ENCODE peak calls at places on chromosomes 1 and 21, in nine cellular contexts. One of them, this sample, is unnamed.

GRCh38 chr1:117636637-117637425 is 31.0 kb downstream of the TENT5C start:
- DNase-seq in fibroblast of pulmonary artery: no peak
- DNase-seq in astrocyte of the spinal cord: no peak
- DNase-seq in lower leg skin: no peak
- DNase-seq in tibial nerve: no peak
- DNase-seq in Peyer's patch: peak
- DNase-seq in fibroblast of mammary gland: no peak
- DNase-seq in lung: no peak
- DNase-seq in colonic mucosa: no peak
- DNase-seq in this sample: no peak

GRCh38 chr1:110003747-110004428 is 19.3 kb downstream of the AHCYL1 start:
- DNase-seq in fibroblast of mammary gland: peak
- DNase-seq in tibial nerve: peak
- DNase-seq in lung: peak
- DNase-seq in Peyer's patch: peak
- DNase-seq in fibroblast of pulmonary artery: peak
- DNase-seq in lower leg skin: peak
- DNase-seq in astrocyte of the spinal cord: peak
- DNase-seq in colonic mucosa: peak
- DNase-seq in this sample: peak

GRCh38 chr1:30101477-30102227 is 621.7 kb downstream of the MATN1 start:
- DNase-seq in fibroblast of pulmonary artery: no peak
- DNase-seq in colonic mucosa: peak
- DNase-seq in fibroblast of mammary gland: no peak
- DNase-seq in lower leg skin: no peak
- DNase-seq in tibial nerve: no peak
- DNase-seq in lung: no peak
- DNase-seq in Peyer's patch: no peak
- DNase-seq in astrocyte of the spinal cord: no peak
- DNase-seq in this sample: no peak

GRCh38 chr1:40774266-40774998 is 9.2 kb upstream of the KCNQ4 start:
- DNase-seq in lung: peak
- DNase-seq in astrocyte of the spinal cord: peak
- DNase-seq in tibial nerve: no peak
- DNase-seq in Peyer's patch: peak
- DNase-seq in fibroblast of pulmonary artery: peak
- DNase-seq in fibroblast of mammary gland: peak
- DNase-seq in colonic mucosa: peak
- DNase-seq in lower leg skin: no peak
- DNase-seq in this sample: no peak

GRCh38 chr1:14715266-14715665 is 116.8 kb downstream of the KAZN start:
- DNase-seq in astrocyte of the spinal cord: no peak
- DNase-seq in tibial nerve: no peak
- DNase-seq in fibroblast of pulmonary artery: no peak
- DNase-seq in Peyer's patch: no peak
- DNase-seq in lung: no peak
- DNase-seq in fibroblast of mammary gland: no peak
- DNase-seq in colonic mucosa: no peak
- DNase-seq in lower leg skin: no peak
- DNase-seq in this sample: no peak

GRCh38 chr1:21665711-21666571 is 3.2 kb downstream of the RAP1GAP start:
- DNase-seq in fibroblast of pulmonary artery: no peak
- DNase-seq in colonic mucosa: no peak
- DNase-seq in lower leg skin: no peak
- DNase-seq in Peyer's patch: no peak
- DNase-seq in lung: no peak
- DNase-seq in fibroblast of mammary gland: peak
- DNase-seq in astrocyte of the spinal cord: no peak
- DNase-seq in tibial nerve: no peak
- DNase-seq in this sample: no peak

GRCh38 chr1:37475380-37476086 is 1.2 kb downstream of the ZC3H12A start:
- DNase-seq in lung: no peak
- DNase-seq in astrocyte of the spinal cord: no peak
- DNase-seq in Peyer's patch: no peak
- DNase-seq in fibroblast of mammary gland: no peak
- DNase-seq in fibroblast of pulmonary artery: no peak
- DNase-seq in lower leg skin: no peak
- DNase-seq in colonic mucosa: no peak
- DNase-seq in tibial nerve: no peak
- DNase-seq in this sample: no peak

GRCh38 chr1:39713557-39713956 is 22.3 kb upstream of the HPCAL4 start:
- DNase-seq in colonic mucosa: no peak
- DNase-seq in lung: no peak
- DNase-seq in lower leg skin: no peak
- DNase-seq in fibroblast of pulmonary artery: no peak
- DNase-seq in Peyer's patch: no peak
- DNase-seq in fibroblast of mammary gland: no peak
- DNase-seq in astrocyte of the spinal cord: no peak
- DNase-seq in tibial nerve: no peak
- DNase-seq in this sample: no peak

GRCh38 chr1:38210612-38211177 is 164.1 kb upstream of the POU3F1 start:
- DNase-seq in lung: no peak
- DNase-seq in Peyer's patch: no peak
- DNase-seq in astrocyte of the spinal cord: no peak
- DNase-seq in fibroblast of mammary gland: no peak
- DNase-seq in fibroblast of pulmonary artery: no peak
- DNase-seq in tibial nerve: no peak
- DNase-seq in lower leg skin: no peak
- DNase-seq in colonic mucosa: no peak
- DNase-seq in this sample: no peak

GRCh38 chr1:232047473-232047872 is 420.9 kb downstream of the DISC1 start:
- DNase-seq in Peyer's patch: no peak
- DNase-seq in lower leg skin: no peak
- DNase-seq in astrocyte of the spinal cord: no peak
- DNase-seq in colonic mucosa: no peak
- DNase-seq in lung: no peak
- DNase-seq in tibial nerve: no peak
- DNase-seq in fibroblast of mammary gland: no peak
- DNase-seq in fibroblast of pulmonary artery: no peak
- DNase-seq in this sample: no peak

GRCh38 chr1:109805486-109806180 is 41.9 kb upstream of the EPS8L3 start:
- DNase-seq in lung: no peak
- DNase-seq in lower leg skin: no peak
- DNase-seq in astrocyte of the spinal cord: peak
- DNase-seq in fibroblast of pulmonary artery: no peak
- DNase-seq in Peyer's patch: no peak
- DNase-seq in tibial nerve: no peak
- DNase-seq in colonic mucosa: no peak
- DNase-seq in fibroblast of mammary gland: no peak
- DNase-seq in this sample: no peak

GRCh38 chr1:54574158-54574778 is 26.2 kb downstream of the ACOT11 start:
- DNase-seq in fibroblast of mammary gland: no peak
- DNase-seq in tibial nerve: no peak
- DNase-seq in fibroblast of pulmonary artery: no peak
- DNase-seq in Peyer's patch: no peak
- DNase-seq in astrocyte of the spinal cord: no peak
- DNase-seq in lower leg skin: no peak
- DNase-seq in lung: no peak
- DNase-seq in colonic mucosa: no peak
- DNase-seq in this sample: no peak

GRCh38 chr1:38000529-38001453 is 4.5 kb downstream of the FHL3 start:
- DNase-seq in fibroblast of mammary gland: peak
- DNase-seq in Peyer's patch: no peak
- DNase-seq in astrocyte of the spinal cord: peak
- DNase-seq in colonic mucosa: no peak
- DNase-seq in lower leg skin: no peak
- DNase-seq in tibial nerve: no peak
- DNase-seq in fibroblast of pulmonary artery: peak
- DNase-seq in lung: no peak
- DNase-seq in this sample: no peak

GRCh38 chr1:100928128-100928527 is 32.2 kb downstream of the SLC30A7 start:
- DNase-seq in colonic mucosa: no peak
- DNase-seq in tibial nerve: no peak
- DNase-seq in lower leg skin: no peak
- DNase-seq in astrocyte of the spinal cord: no peak
- DNase-seq in Peyer's patch: no peak
- DNase-seq in lung: no peak
- DNase-seq in fibroblast of mammary gland: peak
- DNase-seq in fibroblast of pulmonary artery: peak
- DNase-seq in this sample: no peak

GRCh38 chr1:39165488-39165887 is 39.0 kb upstream of the MACF1 start:
- DNase-seq in lower leg skin: no peak
- DNase-seq in lung: no peak
- DNase-seq in fibroblast of pulmonary artery: no peak
- DNase-seq in astrocyte of the spinal cord: no peak
- DNase-seq in colonic mucosa: no peak
- DNase-seq in fibroblast of mammary gland: no peak
- DNase-seq in tibial nerve: no peak
- DNase-seq in Peyer's patch: no peak
- DNase-seq in this sample: no peak

GRCh38 chr1:115280073-115280472 is 58.0 kb downstream of the NGF start:
- DNase-seq in tibial nerve: no peak
- DNase-seq in colonic mucosa: no peak
- DNase-seq in fibroblast of mammary gland: peak
- DNase-seq in astrocyte of the spinal cord: peak
- DNase-seq in lower leg skin: peak
- DNase-seq in fibroblast of pulmonary artery: no peak
- DNase-seq in lung: no peak
- DNase-seq in Peyer's patch: no peak
- DNase-seq in this sample: no peak

GRCh38 chr1:169727307-169727706 is 6.6 kb downstream of the SELE start:
- DNase-seq in colonic mucosa: peak
- DNase-seq in fibroblast of mammary gland: no peak
- DNase-seq in fibroblast of pulmonary artery: no peak
- DNase-seq in lung: no peak
- DNase-seq in tibial nerve: no peak
- DNase-seq in astrocyte of the spinal cord: no peak
- DNase-seq in Peyer's patch: no peak
- DNase-seq in lower leg skin: no peak
- DNase-seq in this sample: no peak

GRCh38 chr1:162976628-162977027 is 92.5 kb upstream of the RGS4 start:
- DNase-seq in fibroblast of pulmonary artery: no peak
- DNase-seq in lower leg skin: no peak
- DNase-seq in Peyer's patch: no peak
- DNase-seq in fibroblast of mammary gland: no peak
- DNase-seq in colonic mucosa: no peak
- DNase-seq in tibial nerve: no peak
- DNase-seq in lung: no peak
- DNase-seq in astrocyte of the spinal cord: no peak
- DNase-seq in this sample: no peak

GRCh38 chr1:175675017-175675416 is 68.4 kb downstream of the TNR start:
- DNase-seq in colonic mucosa: no peak
- DNase-seq in lower leg skin: no peak
- DNase-seq in fibroblast of pulmonary artery: no peak
- DNase-seq in fibroblast of mammary gland: no peak
- DNase-seq in lung: no peak
- DNase-seq in astrocyte of the spinal cord: no peak
- DNase-seq in Peyer's patch: no peak
- DNase-seq in tibial nerve: no peak
- DNase-seq in this sample: no peak

GRCh38 chr1:19028110-19028509 is 71.6 kb upstream of the IFFO2 start:
- DNase-seq in lung: no peak
- DNase-seq in colonic mucosa: peak
- DNase-seq in fibroblast of pulmonary artery: no peak
- DNase-seq in Peyer's patch: no peak
- DNase-seq in astrocyte of the spinal cord: no peak
- DNase-seq in tibial nerve: no peak
- DNase-seq in lower leg skin: no peak
- DNase-seq in fibroblast of mammary gland: no peak
- DNase-seq in this sample: no peak

GRCh38 chr21:36747815-36748381 is 49.0 kb downstream of the SIM2 start:
- DNase-seq in astrocyte of the spinal cord: no peak
- DNase-seq in lung: no peak
- DNase-seq in lower leg skin: no peak
- DNase-seq in colonic mucosa: peak
- DNase-seq in fibroblast of pulmonary artery: peak
- DNase-seq in Peyer's patch: no peak
- DNase-seq in fibroblast of mammary gland: peak
- DNase-seq in tibial nerve: no peak
- DNase-seq in this sample: peak

GRCh38 chr1:38028671-38029070 is 16.1 kb downstream of the UTP11 start:
- DNase-seq in astrocyte of the spinal cord: no peak
- DNase-seq in tibial nerve: no peak
- DNase-seq in lower leg skin: no peak
- DNase-seq in fibroblast of mammary gland: no peak
- DNase-seq in lung: no peak
- DNase-seq in colonic mucosa: no peak
- DNase-seq in fibroblast of pulmonary artery: no peak
- DNase-seq in Peyer's patch: no peak
- DNase-seq in this sample: no peak

GRCh38 chr1:218339267-218339831 is 5.8 kb upstream of the TGFB2 start:
- DNase-seq in Peyer's patch: no peak
- DNase-seq in astrocyte of the spinal cord: peak
- DNase-seq in colonic mucosa: no peak
- DNase-seq in fibroblast of mammary gland: peak
- DNase-seq in lung: no peak
- DNase-seq in lower leg skin: no peak
- DNase-seq in fibroblast of pulmonary artery: peak
- DNase-seq in tibial nerve: no peak
- DNase-seq in this sample: no peak

GRCh38 chr1:53265581-53265980 is 27.3 kb upstream of the MAGOH start:
- DNase-seq in fibroblast of pulmonary artery: no peak
- DNase-seq in lower leg skin: no peak
- DNase-seq in Peyer's patch: no peak
- DNase-seq in fibroblast of mammary gland: no peak
- DNase-seq in colonic mucosa: no peak
- DNase-seq in tibial nerve: no peak
- DNase-seq in astrocyte of the spinal cord: no peak
- DNase-seq in lung: no peak
- DNase-seq in this sample: no peak
- TF ChIP-seq CTCF in fibroblast of pulmonary artery: no peak
- TF ChIP-seq CTCF in lower leg skin: no peak
- TF ChIP-seq CTCF in Peyer's patch: no peak
- TF ChIP-seq CTCF in fibroblast of mammary gland: no peak
- TF ChIP-seq CTCF in colonic mucosa: no peak
- TF ChIP-seq CTCF in tibial nerve: no peak
- TF ChIP-seq CTCF in astrocyte of the spinal cord: no peak
- TF ChIP-seq CTCF in lung: no peak
- TF ChIP-seq CTCF in this sample: no peak

GRCh38 chr1:179815642-179816041 is 62.0 kb downstream of the TOR1AIP2 start:
- DNase-seq in Peyer's patch: no peak
- DNase-seq in colonic mucosa: no peak
- DNase-seq in lung: no peak
- DNase-seq in astrocyte of the spinal cord: no peak
- DNase-seq in tibial nerve: no peak
- DNase-seq in lower leg skin: no peak
- DNase-seq in fibroblast of mammary gland: no peak
- DNase-seq in fibroblast of pulmonary artery: no peak
- DNase-seq in this sample: no peak
- H3K4me3 ChIP-seq in Peyer's patch: peak
- H3K4me3 ChIP-seq in colonic mucosa: peak
- H3K4me3 ChIP-seq in lung: no peak
- H3K4me3 ChIP-seq in astrocyte of the spinal cord: peak
- H3K4me3 ChIP-seq in tibial nerve: peak
- H3K4me3 ChIP-seq in lower leg skin: no peak
- H3K4me3 ChIP-seq in fibroblast of mammary gland: peak
- H3K4me3 ChIP-seq in fibroblast of pulmonary artery: no peak
- H3K4me3 ChIP-seq in this sample: no peak

GRCh38 chr21:45064618-45065399 is 9.6 kb upstream of the ADARB1 start:
- DNase-seq in fibroblast of mammary gland: no peak
- DNase-seq in Peyer's patch: no peak
- DNase-seq in lower leg skin: no peak
- DNase-seq in colonic mucosa: no peak
- DNase-seq in astrocyte of the spinal cord: no peak
- DNase-seq in lung: no peak
- DNase-seq in tibial nerve: no peak
- DNase-seq in fibroblast of pulmonary artery: no peak
- DNase-seq in this sample: no peak
- TF ChIP-seq CTCF in fibroblast of mammary gland: no peak
- TF ChIP-seq CTCF in Peyer's patch: no peak
- TF ChIP-seq CTCF in lower leg skin: no peak
- TF ChIP-seq CTCF in colonic mucosa: no peak
- TF ChIP-seq CTCF in astrocyte of the spinal cord: no peak
- TF ChIP-seq CTCF in lung: no peak
- TF ChIP-seq CTCF in tibial nerve: no peak
- TF ChIP-seq CTCF in fibroblast of pulmonary artery: no peak
- TF ChIP-seq CTCF in this sample: no peak

GRCh38 chr1:4312024-4312423 is 342.4 kb upstream of the AJAP1 start:
- DNase-seq in colonic mucosa: no peak
- DNase-seq in lung: no peak
- DNase-seq in tibial nerve: no peak
- DNase-seq in fibroblast of pulmonary artery: no peak
- DNase-seq in astrocyte of the spinal cord: no peak
- DNase-seq in lower leg skin: no peak
- DNase-seq in fibroblast of mammary gland: no peak
- DNase-seq in Peyer's patch: no peak
- DNase-seq in this sample: no peak
- H3K4me3 ChIP-seq in colonic mucosa: no peak
- H3K4me3 ChIP-seq in lung: no peak
- H3K4me3 ChIP-seq in tibial nerve: no peak
- H3K4me3 ChIP-seq in fibroblast of pulmonary artery: no peak
- H3K4me3 ChIP-seq in astrocyte of the spinal cord: no peak
- H3K4me3 ChIP-seq in lower leg skin: no peak
- H3K4me3 ChIP-seq in fibroblast of mammary gland: no peak
- H3K4me3 ChIP-seq in Peyer's patch: no peak
- H3K4me3 ChIP-seq in this sample: no peak